ENCODE peak calls at places on chromosomes 4 and X, in nine cellular contexts. X is heart right ventricle, V is kidney epithelial cell, H is left lung, F is GM20000, N is HepG2, I is left ventricle myocardium inferior, C is HFF-Myc, Z is WTC11. B is an unnamed sample.
A peak's percentile ranks its signal among the peaks of the same experiment; 100 is the strongest.

GRCh38 chr4:125316781-125317525 is 2.2 kb downstream of the FAT4 start:
- DNase-seq in X (peak; percentile 20), V (no peak), H (peak; percentile 33), F (no peak), N (no peak), I (peak; percentile 40), C (no peak), Z (peak; percentile 54), B (no peak)

GRCh38 chr4:48445704-48446103 is 37.4 kb upstream of the SLC10A4 start:
- DNase-seq in X (no peak), V (no peak), H (no peak), F (no peak), N (no peak), I (no peak), C (no peak), Z (no peak), B (no peak)

GRCh38 chr4:22458112-22458511 is 57.8 kb downstream of the ADGRA3 start:
- DNase-seq in X (no peak), V (peak; percentile 83), H (no peak), F (no peak), N (no peak), I (no peak), C (no peak), Z (no peak), B (no peak)

GRCh38 chr4:10456270-10457254 is 664 bp downstream of the ZNF518B start:
- DNase-seq in X (peak; percentile 59), V (no peak), H (peak; percentile 65), F (peak; percentile 84), N (no peak), I (peak; percentile 58), C (no peak), Z (peak; percentile 58), B (no peak)

GRCh38 chrX:137354851-137355250 is 211.1 kb upstream of the ZIC3 start:
- DNase-seq in X (no peak), V (no peak), H (no peak), F (no peak), N (no peak), I (no peak), C (no peak), Z (no peak), B (no peak)

GRCh38 chr4:81255524-81255923 is 40.5 kb upstream of the PRKG2 start:
- DNase-seq in X (no peak), V (peak; percentile 25), H (no peak), F (no peak), N (no peak), I (no peak), C (peak; percentile 56), Z (no peak), B (no peak)

GRCh38 chrX:47093248-47093647 is 15.0 kb downstream of the RGN start:
- DNase-seq in X (no peak), V (no peak), H (no peak), F (peak; percentile 17), N (no peak), I (no peak), C (peak; percentile 11), Z (no peak), B (no peak)

GRCh38 chrX:129996120-129996519 is 13.7 kb downstream of the BCORL1 start:
- DNase-seq in X (peak; percentile 8), V (no peak), H (no peak), F (no peak), N (no peak), I (no peak), C (peak; percentile 29), Z (no peak), B (no peak)

GRCh38 chr4:1449475-1449832 is 43.2 kb upstream of the NKX1-1 start:
- DNase-seq in X (no peak), V (no peak), H (no peak), F (no peak), N (no peak), I (no peak), C (no peak), Z (peak; percentile 11), B (no peak)

GRCh38 chr4:73434311-73434710 is 1.7 kb upstream of the AFP start:
- DNase-seq in X (no peak), V (no peak), H (no peak), F (peak; percentile 15), N (peak; percentile 45), I (no peak), C (no peak), Z (no peak), B (no peak)

GRCh38 chrX:41236629-41237028 is 97.3 kb upstream of the DDX3X start:
- DNase-seq in X (no peak), V (no peak), H (no peak), F (peak; percentile 41), N (no peak), I (no peak), C (no peak), Z (no peak), B (no peak)

GRCh38 chr4:128384091-128384520 is 96.5 kb upstream of the PGRMC2 start:
- DNase-seq in X (no peak), V (no peak), H (no peak), F (no peak), N (no peak), I (no peak), C (no peak), Z (no peak), B (no peak)

GRCh38 chr4:1345905-1346780 is 865 bp upstream of the UVSSA start:
- DNase-seq in X (peak; percentile 57), V (no peak), H (no peak), F (peak; percentile 69), N (peak; percentile 34), I (peak; percentile 61), C (no peak), Z (peak; percentile 63), B (no peak)

GRCh38 chrX:25968920-25969319 is 169.2 kb upstream of the MAGEB18 start:
- DNase-seq in X (peak; percentile 7), V (no peak), H (no peak), F (peak; percentile 1), N (peak; percentile 0), I (no peak), C (no peak), Z (peak; percentile 67), B (no peak)

GRCh38 chr4:93870876-93871458 is 42.4 kb downstream of the ATOH1 start:
- DNase-seq in X (no peak), V (no peak), H (no peak), F (no peak), N (no peak), I (no peak), C (no peak), Z (no peak), B (no peak)

GRCh38 chrX:69543572-69543971 is 39.4 kb downstream of the NALF2 start:
- DNase-seq in X (no peak), V (no peak), H (no peak), F (no peak), N (no peak), I (no peak), C (no peak), Z (no peak), B (no peak)

GRCh38 chrX:18574591-18574990 is 97.3 kb downstream of the RS1 start:
- DNase-seq in X (peak; percentile 24), V (peak; percentile 7), H (no peak), F (no peak), N (no peak), I (peak; percentile 22), C (peak; percentile 25), Z (no peak), B (no peak)

GRCh38 chrX:152632445-152633097 is 5.1 kb upstream of the GABRQ start:
- DNase-seq in X (peak; percentile 13), V (no peak), H (no peak), F (no peak), N (peak; percentile 8), I (peak; percentile 18), C (no peak), Z (peak; percentile 62), B (no peak)

GRCh38 chrX:100316987-100317386 is 93.1 kb downstream of the PCDH19 start:
- DNase-seq in X (peak; percentile 4), V (peak; percentile 1), H (peak; percentile 47), F (no peak), N (no peak), I (peak; percentile 10), C (no peak), Z (no peak), B (no peak)

GRCh38 chrX:1468250-1468772 is 15.6 kb upstream of the ASMTL start:
- DNase-seq in X (peak; percentile 3), V (no peak), H (peak; percentile 35), F (peak; percentile 70), N (no peak), I (no peak), C (no peak), Z (no peak), B (no peak)

DNA sequence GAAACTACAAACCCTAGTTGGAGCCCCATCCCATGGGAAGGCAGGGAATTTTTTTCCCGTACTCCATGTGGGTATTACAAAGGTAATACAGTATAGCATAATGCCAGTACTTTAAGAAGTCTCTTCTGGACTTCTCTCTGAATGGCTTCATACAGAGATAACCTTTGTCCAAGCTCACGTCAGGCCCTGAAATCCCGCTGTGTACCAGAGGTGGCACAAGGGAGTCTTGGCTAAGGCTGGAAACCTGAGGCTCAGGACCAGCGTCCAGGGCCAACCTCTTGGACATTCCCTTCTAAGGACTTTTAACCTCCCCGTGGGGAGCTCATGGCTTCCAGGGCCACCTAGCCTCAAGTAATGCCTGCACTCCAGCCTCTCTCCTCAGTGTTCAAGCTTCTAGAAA is 338.9 kb upstream of the FAM241A start:
- DNase-seq in X (no peak), V (no peak), H (no peak), F (no peak), N (peak; percentile 21), I (no peak), C (no peak), Z (peak; percentile 64), B (no peak)
- TF ChIP-seq CTCF in X (no peak), V (peak; percentile 21), H (no peak), F (no peak), N (peak; percentile 22), I (no peak), C (no peak), Z (peak; percentile 21), B (no peak)

GRCh38 chrX:110002300-110003166 is at the start of gene TMEM164:
- DNase-seq in X (peak; percentile 85), V (no peak), H (peak; percentile 92), F (peak; percentile 83), N (peak; percentile 12), I (peak; percentile 86), C (peak; percentile 30), Z (peak; percentile 72), B (peak; percentile 37)
- TF ChIP-seq CTCF in X (peak; percentile 11), V (no peak), H (no peak), F (no peak), N (no peak), I (peak; percentile 43), C (no peak), Z (no peak), B (no peak)

GRCh38 chrX:95056901-95057300 is 1382.9 kb downstream of the FAM133A start:
- DNase-seq in X (no peak), V (no peak), H (no peak), F (no peak), N (no peak), I (no peak), C (no peak), Z (no peak), B (no peak)
- TF ChIP-seq CTCF in X (no peak), V (peak; percentile 24), H (no peak), F (no peak), N (no peak), I (no peak), C (no peak), Z (no peak), B (peak; percentile 13)

DNA sequence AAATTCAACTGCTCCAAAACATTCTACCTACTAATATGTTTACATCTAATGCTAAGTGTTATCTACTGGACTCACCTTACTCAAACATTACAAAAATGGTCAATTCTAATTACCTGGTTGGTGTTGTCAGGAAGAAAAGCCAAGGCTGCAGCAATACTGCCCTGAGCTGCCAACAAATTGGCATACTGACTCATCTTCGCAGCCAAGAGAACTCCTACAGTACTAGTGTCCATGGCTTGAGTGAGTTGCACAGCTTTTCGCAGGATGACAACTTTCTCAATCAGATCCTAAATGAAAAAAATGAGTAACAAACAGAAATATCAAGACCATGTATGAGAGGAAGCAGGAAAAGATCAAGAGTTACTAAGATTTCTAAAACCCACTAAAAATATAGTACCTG is 39.6 kb downstream of the SEC31A start:
- DNase-seq in X (no peak), V (no peak), H (no peak), F (no peak), N (no peak), I (no peak), C (no peak), Z (no peak), B (no peak)
- TF ChIP-seq CTCF in X (no peak), V (no peak), H (no peak), F (no peak), N (no peak), I (no peak), C (no peak), Z (no peak), B (no peak)

B was measured in D721Med.